ENCODE peak calls at places on chromosomes 3 and 15, in seven cellular contexts. R is HepG2, G is GM04503, J is AG10803, I is GM23338, E is lower leg skin, V is HT1080. Z is an unnamed sample.

GRCh38 chr3:178083906-178084823 is 452.1 kb upstream of the KCNMB2 start:
- DNase-seq in R (peak), E (no peak), J (no peak), V (no peak), G (no peak), I (peak), Z (no peak)

GRCh38 chr15:93987068-93987467 is 244.3 kb upstream of the MCTP2 start:
- DNase-seq in J (no peak), E (no peak), G (no peak), V (peak), R (no peak), I (no peak), Z (no peak)

GRCh38 chr15:59420108-59420507 is 17.9 kb upstream of the FAM81A start:
- DNase-seq in E (no peak), V (no peak), J (no peak), I (no peak), G (no peak), R (no peak), Z (no peak)

GRCh38 chr3:109920749-109921148 is 583.4 kb upstream of the DPPA4 start:
- DNase-seq in E (no peak), J (no peak), R (no peak), V (no peak), G (no peak), I (no peak), Z (no peak)

GRCh38 chr15:46934851-46935250 is 782.5 kb upstream of the SEMA6D start:
- DNase-seq in G (no peak), V (no peak), R (no peak), J (no peak), E (no peak), I (no peak), Z (no peak)

GRCh38 chr3:197736010-197736490 is 654 bp downstream of the RUBCN start:
- DNase-seq in R (no peak), V (no peak), E (peak), J (peak), G (no peak), I (peak), Z (no peak)

GRCh38 chr3:125172346-125172745 is 40.2 kb downstream of the SLC12A8 start:
- DNase-seq in R (no peak), J (no peak), I (no peak), G (no peak), E (peak), V (no peak), Z (no peak)

GRCh38 chr15:63135804-63136203 is 14.1 kb downstream of the LACTB start:
- DNase-seq in R (no peak), G (peak), I (no peak), V (peak), J (peak), E (no peak), Z (no peak)

GRCh38 chr3:100205161-100205560 is 55.6 kb upstream of the TBC1D23 start:
- DNase-seq in G (no peak), E (no peak), I (no peak), V (no peak), R (no peak), J (peak), Z (no peak)

GRCh38 chr3:184460276-184460675 is 80.4 kb downstream of the CHRD start:
- DNase-seq in I (no peak), R (no peak), V (no peak), E (peak), J (no peak), G (no peak), Z (no peak)

GRCh38 chr15:66598095-66598815 is 32.5 kb upstream of the LCTL start:
- DNase-seq in G (no peak), J (no peak), I (no peak), R (no peak), E (no peak), V (no peak), Z (no peak)

GRCh38 chr15:95559875-95560394 is 770.6 kb upstream of the NR2F2 start:
- DNase-seq in V (peak), E (peak), I (no peak), J (peak), R (no peak), G (peak), Z (no peak)

GRCh38 chr3:87324609-87325008 is 48.2 kb upstream of the POU1F1 start:
- DNase-seq in J (no peak), G (no peak), E (no peak), I (no peak), R (no peak), V (no peak), Z (no peak)

GRCh38 chr3:45817788-45818523 is 21.6 kb upstream of the SLC6A20 start:
- DNase-seq in J (peak), G (peak), E (no peak), V (peak), R (no peak), I (no peak), Z (no peak)

GRCh38 chr3:119240101-119240581 is 537 bp downstream of the B4GALT4 start:
- DNase-seq in R (peak), G (no peak), E (no peak), V (peak), J (no peak), I (peak), Z (no peak)

GRCh38 chr3:178325330-178325729 is 210.9 kb upstream of the KCNMB2 start:
- DNase-seq in R (no peak), G (peak), E (no peak), J (peak), I (peak), V (peak), Z (no peak)

GRCh38 chr3:5155241-5155640 is 32.3 kb upstream of the EDEM1 start:
- DNase-seq in I (no peak), E (no peak), J (no peak), G (no peak), V (no peak), R (no peak), Z (no peak)

GRCh38 chr3:15121936-15122335 is 23.0 kb upstream of the RBSN start:
- DNase-seq in G (peak), I (no peak), E (no peak), J (peak), V (no peak), R (no peak), Z (no peak)

GRCh38 chr15:29222129-29222853 is 47.3 kb downstream of the NSMCE3 start:
- DNase-seq in J (no peak), I (peak), V (no peak), R (no peak), G (no peak), E (no peak), Z (no peak)

GRCh38 chr3:12947504-12948369 is 106.4 kb upstream of the RPL32 start:
- DNase-seq in V (peak), R (peak), J (peak), E (peak), G (peak), I (peak), Z (no peak)

GRCh38 chr3:12841085-12841969 is at the start of gene RPL32:
- DNase-seq in V (peak), R (peak), J (peak), E (peak), G (peak), I (peak), Z (peak)

GRCh38 chr15:52076889-52077781 is 35.4 kb downstream of the BCL2L10 start:
- DNase-seq in R (peak), I (no peak), G (peak), E (no peak), V (peak), J (peak), Z (no peak)

GRCh38 chr15:73856458-73857192 is 16.7 kb upstream of the TBC1D21 start:
- DNase-seq in I (no peak), J (no peak), G (no peak), R (no peak), V (no peak), E (peak), Z (peak)

GRCh38 chr15:41648770-41649169 is 11.4 kb upstream of the MGA start:
- DNase-seq in E (no peak), V (peak), R (no peak), G (no peak), I (no peak), J (peak), Z (no peak)

GRCh38 chr3:17874630-17875029 is 132.2 kb upstream of the TBC1D5 start:
- DNase-seq in J (no peak), E (no peak), R (no peak), I (no peak), G (no peak), V (no peak), Z (no peak)

GRCh38 chr3:41881233-41881821 is 80.6 kb downstream of the ULK4 start:
- DNase-seq in J (peak), R (peak), G (no peak), E (no peak), I (peak), V (peak), Z (no peak)

GRCh38 chr3:184670091-184670602 is 41.7 kb downstream of the MAGEF1 start:
- DNase-seq in E (no peak), R (no peak), V (no peak), J (no peak), G (no peak), I (no peak), Z (no peak)

GRCh38 chr3:53525765-53526761 is 31.7 kb downstream of the CACNA1D start:
- DNase-seq in R (no peak), G (no peak), E (no peak), V (peak), J (no peak), I (no peak), Z (no peak)

GRCh38 chr3:134103470-134103869 is 73.7 kb upstream of the SLCO2A1 start:
- DNase-seq in R (no peak), E (no peak), J (peak), V (no peak), I (no peak), G (no peak), Z (no peak)

GRCh38 chr3:134057006-134057832 is 27.5 kb upstream of the SLCO2A1 start:
- DNase-seq in E (peak), I (no peak), G (no peak), J (peak), V (peak), R (no peak), Z (peak)

Z was measured in type B pancreatic cell.